ENCODE peak calls at places on chromosomes 6 and 20, in seven cellular contexts. U, I, B, N, H, S and Q are unnamed samples.

GRCh38 chr20:63863021-63863797 is 1.9 kb upstream of the TPD52L2 start:
- DNase-seq in N (peak; percentile 91), B (no peak), U (peak; percentile 14), H (no peak), I (no peak), S (no peak), Q (no peak)

GRCh38 chr20:47691632-47692031 is 93.6 kb downstream of the SULF2 start:
- DNase-seq in N (no peak), B (no peak), I (no peak), U (peak; percentile 55), S (no peak), H (peak; percentile 29), Q (peak; percentile 40)

GRCh38 chr6:104940881-104941693 is 15.8 kb upstream of the LIN28B start:
- DNase-seq in H (peak; percentile 94), I (no peak), B (no peak), S (no peak), U (peak; percentile 79), N (peak; percentile 90), Q (peak; percentile 44)

GRCh38 chr6:149860834-149861602 is 3.1 kb downstream of the LRP11 start:
- DNase-seq in N (no peak), B (no peak), I (no peak), H (peak; percentile 34), U (peak; percentile 44), S (no peak), Q (no peak)

GRCh38 chr20:11001767-11002540 is 328.2 kb upstream of the JAG1 start:
- DNase-seq in U (peak; percentile 68), S (peak; percentile 97), B (no peak), N (no peak), I (no peak), H (no peak), Q (peak; percentile 68)

GRCh38 chr20:61263084-61263695 is 11.1 kb downstream of the CDH4 start:
- DNase-seq in I (peak; percentile 66), N (peak; percentile 91), S (no peak), B (peak; percentile 9), U (peak; percentile 40), H (peak; percentile 26), Q (no peak)

GRCh38 chr6:33407132-33407718 is 3.6 kb upstream of the PHF1 start:
- DNase-seq in H (no peak), I (peak; percentile 44), S (no peak), B (no peak), N (peak; percentile 95), U (peak; percentile 75), Q (peak; percentile 40)

GRCh38 chr20:62117658-62118057 is 4.6 kb upstream of the LSM14B start:
- DNase-seq in S (no peak), N (peak; percentile 66), B (peak; percentile 55), U (no peak), I (no peak), H (peak; percentile 34), Q (no peak)

GRCh38 chr20:33034115-33034514 is 2.7 kb downstream of the BPIFB6 start:
- DNase-seq in H (no peak), B (no peak), I (no peak), U (no peak), N (no peak), S (no peak), Q (no peak)

GRCh38 chr20:56566621-56567020 is 33.6 kb downstream of the FAM209B start:
- DNase-seq in H (no peak), I (no peak), N (no peak), B (no peak), S (no peak), U (no peak), Q (no peak)

GRCh38 chr6:160462116-160462515 is 113.9 kb downstream of the SLC22A3 start:
- DNase-seq in B (no peak), N (no peak), U (no peak), H (no peak), S (no peak), I (no peak), Q (no peak)

GRCh38 chr20:3995067-3995748 is 20.1 kb downstream of the RNF24 start:
- DNase-seq in U (peak; percentile 43), B (no peak), I (peak; percentile 47), S (no peak), H (no peak), N (no peak), Q (peak; percentile 79)

GRCh38 chr20:45067087-45067486 is 33.8 kb downstream of the KCNS1 start:
- DNase-seq in S (no peak), I (no peak), B (no peak), H (no peak), U (no peak), N (no peak), Q (no peak)

GRCh38 chr6:32148722-32149576 is 2.8 kb downstream of the PRRT1 start:
- DNase-seq in S (no peak), B (no peak), I (peak; percentile 44), H (peak; percentile 70), U (peak; percentile 44), N (peak; percentile 62), Q (peak; percentile 47)

GRCh38 chr6:159249150-159249549 is 80.0 kb downstream of the FNDC1 start:
- DNase-seq in I (no peak), U (no peak), H (no peak), S (no peak), N (no peak), B (no peak), Q (no peak)

GRCh38 chr20:48049631-48050030 is 264.4 kb upstream of the SULF2 start:
- DNase-seq in S (no peak), H (no peak), U (no peak), B (no peak), N (no peak), I (no peak), Q (peak; percentile 25)

GRCh38 chr6:98634569-98634968 is 199.8 kb upstream of the POU3F2 start:
- DNase-seq in S (no peak), H (peak; percentile 38), I (no peak), N (no peak), B (no peak), U (no peak), Q (no peak)

GRCh38 chr20:17732907-17733521 is 33.2 kb downstream of the BANF2 start:
- DNase-seq in N (no peak), I (no peak), U (no peak), B (no peak), H (no peak), S (no peak), Q (no peak)

GRCh38 chr6:150684715-150685459 is 85.2 kb downstream of the PLEKHG1 start:
- DNase-seq in B (no peak), I (no peak), U (no peak), H (no peak), S (no peak), N (no peak), Q (no peak)

DNA sequence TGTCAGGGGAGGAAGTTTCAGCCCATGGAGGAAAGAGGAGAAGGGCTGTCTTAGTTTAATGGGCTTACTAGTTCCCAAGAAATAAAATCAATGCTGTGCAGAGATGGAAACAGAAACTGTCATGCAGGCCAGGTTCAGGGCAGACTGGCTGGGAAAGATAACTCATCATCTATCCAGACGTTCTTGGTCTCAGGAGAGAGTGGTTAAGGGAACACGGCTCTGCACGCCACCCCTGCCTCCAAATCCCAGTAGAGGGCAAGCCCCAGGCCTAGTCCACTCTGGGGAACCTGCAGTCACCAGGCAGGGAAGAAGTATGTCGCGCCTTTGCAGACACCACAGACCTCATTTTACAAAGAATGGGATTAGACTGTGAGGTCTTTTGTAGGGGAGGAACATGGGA is 12.5 kb downstream of the ALDH8A1 start:
- DNase-seq in U (peak; percentile 38), S (no peak), N (peak; percentile 80), H (no peak), I (no peak), B (no peak), Q (peak; percentile 53)
- H2AFZ ChIP-seq in U (no peak overlapping the region), S (no peak overlapping the region), N (peak overlapping the region; percentile 79), H (peak overlapping the region; percentile 12), I (no peak overlapping the region), B (no peak overlapping the region), Q (no peak overlapping the region)

GRCh38 chr20:19693508-19693907 is 64.5 kb upstream of the RIN2 start:
- DNase-seq in H (no peak), N (no peak), S (no peak), B (no peak), I (no peak), U (no peak), Q (no peak)
- H2AFZ ChIP-seq in H (no peak overlapping the region), N (no peak overlapping the region), S (no peak overlapping the region), B (no peak overlapping the region), I (no peak overlapping the region), U (no peak overlapping the region), Q (no peak overlapping the region)

GRCh38 chr6:89311530-89311852 is 3.6 kb downstream of the GABRR2 start:
- DNase-seq in N (no peak), B (no peak), U (no peak), S (no peak), I (no peak), H (no peak), Q (no peak)

GRCh38 chr6:89313006-89313405 is 2.1 kb downstream of the GABRR2 start:
- DNase-seq in N (peak; percentile 83), U (peak; percentile 72), H (no peak), I (no peak), B (no peak), S (no peak), Q (peak; percentile 94)

GRCh38 chr6:89311853-89312531 is 3.1 kb downstream of the GABRR2 start:
- DNase-seq in N (peak; percentile 72), I (no peak), S (no peak), H (peak; percentile 83), B (peak; percentile 29), U (peak; percentile 76), Q (peak; percentile 70)

GRCh38 chr6:89308525-89309400 is 6.3 kb downstream of the GABRR2 start:
- DNase-seq in B (no peak), S (no peak), I (no peak), N (peak; percentile 50), U (no peak), H (no peak), Q (no peak)

DNA sequence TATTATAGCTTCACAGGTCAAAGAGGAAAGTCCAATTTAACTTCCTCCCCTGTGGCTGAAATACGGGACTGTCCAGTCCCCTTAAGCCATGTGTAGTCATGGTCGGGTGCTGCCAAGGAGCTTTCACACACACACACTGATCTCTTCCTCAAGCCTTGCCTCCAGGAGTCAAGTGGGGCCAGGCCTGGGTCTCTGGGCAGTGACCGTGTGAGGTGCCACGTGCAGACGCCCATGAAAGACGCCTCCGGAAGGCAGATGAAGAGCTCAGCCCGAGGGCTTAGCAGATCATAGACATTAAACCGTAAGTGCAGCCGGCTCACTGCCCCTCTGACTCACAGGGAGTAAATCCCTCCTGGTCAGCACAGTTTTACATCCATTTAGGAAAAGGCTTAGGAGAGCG is 4.2 kb downstream of the GABRR2 start:
- DNase-seq in B (no peak), N (peak; percentile 79), S (no peak), I (no peak), H (peak; percentile 49), U (peak; percentile 74), Q (peak; percentile 49)
- H2AFZ ChIP-seq in B (no peak overlapping the region), N (no peak overlapping the region), S (no peak overlapping the region), I (no peak overlapping the region), H (no peak overlapping the region), U (no peak overlapping the region), Q (no peak overlapping the region)

DNA sequence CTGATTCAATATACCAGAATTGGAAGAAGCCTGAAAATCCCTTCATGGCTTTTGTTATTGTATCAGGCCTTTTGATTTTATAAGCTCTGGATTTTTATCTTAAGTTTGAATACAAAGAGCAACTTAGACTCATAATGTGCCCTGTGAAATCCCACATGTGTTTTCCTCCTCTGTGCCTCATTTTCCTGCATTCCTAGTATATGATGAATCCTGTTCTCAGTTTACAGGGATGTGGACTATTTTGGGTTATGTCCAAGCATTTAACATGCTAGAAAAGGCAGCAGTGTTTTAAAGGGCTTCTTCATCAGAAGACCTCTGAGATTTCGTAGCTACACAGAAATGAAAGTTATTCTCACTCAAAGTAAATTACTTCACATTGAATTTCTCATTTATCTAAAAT is 455.0 kb downstream of the RFPL4B start:
- DNase-seq in H (no peak), B (no peak), N (peak; percentile 22), S (no peak), I (no peak), U (peak; percentile 65), Q (peak; percentile 96)
- H2AFZ ChIP-seq in H (no peak overlapping the region), B (no peak overlapping the region), N (peak overlapping the region; percentile 7), S (peak overlapping the region; percentile 93), I (no peak overlapping the region), U (no peak overlapping the region), Q (no peak overlapping the region)

GRCh38 chr6:6810727-6811126 is 222.2 kb downstream of the LY86 start:
- DNase-seq in I (no peak), U (no peak), N (no peak), S (no peak), B (no peak), H (no peak), Q (no peak)
- H2AFZ ChIP-seq in I (no peak overlapping the region), U (no peak overlapping the region), N (peak overlapping the region; percentile 78), S (no peak overlapping the region), B (no peak overlapping the region), H (no peak overlapping the region), Q (peak overlapping the region; percentile 33)